ENCODE peak calls at places on chromosomes 1 and 21, in five cellular contexts. One of them, this sample, is unnamed.

GRCh38 chr1:223041481-223041880 is 101.6 kb downstream of the TLR5 start:
- DNase-seq in A549: no peak
- DNase-seq in nephron progenitor cell: no peak
- DNase-seq in mammary epithelial cell: no peak
- DNase-seq in neural progenitor cell: no peak
- DNase-seq in this sample: no peak

GRCh38 chr1:156657161-156657970 is 15.4 kb downstream of the BCAN start:
- DNase-seq in A549: peak; percentile 44
- DNase-seq in nephron progenitor cell: peak; percentile 88
- DNase-seq in mammary epithelial cell: peak; percentile 33
- DNase-seq in neural progenitor cell: peak; percentile 78
- DNase-seq in this sample: peak; percentile 71

GRCh38 chr1:85581802-85582686 is 1.5 kb downstream of the CCN1 start:
- DNase-seq in A549: peak; percentile 86
- DNase-seq in nephron progenitor cell: peak; percentile 33
- DNase-seq in mammary epithelial cell: peak; percentile 72
- DNase-seq in neural progenitor cell: peak; percentile 66
- DNase-seq in this sample: peak; percentile 26

GRCh38 chr21:45736705-45737484 is 93.4 kb downstream of the PCBP3 start:
- DNase-seq in A549: no peak
- DNase-seq in nephron progenitor cell: no peak
- DNase-seq in mammary epithelial cell: no peak
- DNase-seq in neural progenitor cell: no peak
- DNase-seq in this sample: no peak

GRCh38 chr1:17125756-17126237 is 6.5 kb upstream of the PADI2 start:
- DNase-seq in A549: peak; percentile 87
- DNase-seq in nephron progenitor cell: peak; percentile 98
- DNase-seq in mammary epithelial cell: peak; percentile 61
- DNase-seq in neural progenitor cell: peak; percentile 94
- DNase-seq in this sample: peak; percentile 99

GRCh38 chr1:228900099-228900965 is 165.1 kb downstream of the RHOU start:
- DNase-seq in A549: no peak
- DNase-seq in nephron progenitor cell: no peak
- DNase-seq in mammary epithelial cell: no peak
- DNase-seq in neural progenitor cell: no peak
- DNase-seq in this sample: no peak

GRCh38 chr1:193114485-193115095 is 7.2 kb upstream of the CDC73 start:
- DNase-seq in A549: no peak
- DNase-seq in nephron progenitor cell: no peak
- DNase-seq in mammary epithelial cell: no peak
- DNase-seq in neural progenitor cell: no peak
- DNase-seq in this sample: no peak

GRCh38 chr1:86823821-86824500 is 90.0 kb downstream of the SELENOF start:
- DNase-seq in A549: no peak
- DNase-seq in nephron progenitor cell: no peak
- DNase-seq in mammary epithelial cell: no peak
- DNase-seq in neural progenitor cell: no peak
- DNase-seq in this sample: no peak

GRCh38 chr1:74652711-74653131 is 20.9 kb downstream of the ERICH3 start:
- DNase-seq in A549: no peak
- DNase-seq in nephron progenitor cell: peak; percentile 11
- DNase-seq in mammary epithelial cell: peak; percentile 96
- DNase-seq in neural progenitor cell: no peak
- DNase-seq in this sample: no peak

GRCh38 chr1:27713869-27714513 is 11.8 kb upstream of the FAM76A start:
- DNase-seq in A549: no peak
- DNase-seq in nephron progenitor cell: no peak
- DNase-seq in mammary epithelial cell: no peak
- DNase-seq in neural progenitor cell: no peak
- DNase-seq in this sample: no peak

GRCh38 chr21:38303300-38303699 is 46.5 kb downstream of the KCNJ15 start:
- DNase-seq in A549: peak; percentile 74
- DNase-seq in nephron progenitor cell: no peak
- DNase-seq in mammary epithelial cell: peak; percentile 90
- DNase-seq in neural progenitor cell: no peak
- DNase-seq in this sample: no peak

GRCh38 chr1:8814870-8815269 is 2.6 kb downstream of the RERE start:
- DNase-seq in A549: no peak
- DNase-seq in nephron progenitor cell: no peak
- DNase-seq in mammary epithelial cell: peak; percentile 29
- DNase-seq in neural progenitor cell: peak; percentile 72
- DNase-seq in this sample: no peak

GRCh38 chr1:180131510-180131909 is 23.2 kb upstream of the QSOX1 start:
- DNase-seq in A549: peak; percentile 24
- DNase-seq in nephron progenitor cell: no peak
- DNase-seq in mammary epithelial cell: peak; percentile 52
- DNase-seq in neural progenitor cell: no peak
- DNase-seq in this sample: no peak

GRCh38 chr1:201307239-201307638 is 23.9 kb downstream of the PKP1 start:
- DNase-seq in A549: no peak
- DNase-seq in nephron progenitor cell: no peak
- DNase-seq in mammary epithelial cell: peak; percentile 77
- DNase-seq in neural progenitor cell: no peak
- DNase-seq in this sample: no peak

GRCh38 chr1:59691261-59691660 is 123.5 kb upstream of the HOOK1 start:
- DNase-seq in A549: no peak
- DNase-seq in nephron progenitor cell: peak; percentile 16
- DNase-seq in mammary epithelial cell: no peak
- DNase-seq in neural progenitor cell: peak; percentile 33
- DNase-seq in this sample: no peak

GRCh38 chr1:155186266-155186954 is 12.8 kb downstream of the TRIM46 start:
- DNase-seq in A549: no peak
- DNase-seq in nephron progenitor cell: no peak
- DNase-seq in mammary epithelial cell: no peak
- DNase-seq in neural progenitor cell: no peak
- DNase-seq in this sample: no peak

GRCh38 chr1:67534627-67535065 is 104.4 kb upstream of the SERBP1 start:
- DNase-seq in A549: no peak
- DNase-seq in nephron progenitor cell: no peak
- DNase-seq in mammary epithelial cell: no peak
- DNase-seq in neural progenitor cell: no peak
- DNase-seq in this sample: no peak

GRCh38 chr1:192118881-192119280 is 39.4 kb upstream of the RGS18 start:
- DNase-seq in A549: no peak
- DNase-seq in nephron progenitor cell: no peak
- DNase-seq in mammary epithelial cell: no peak
- DNase-seq in neural progenitor cell: no peak
- DNase-seq in this sample: no peak

GRCh38 chr1:18681423-18681835 is 50.8 kb downstream of the PAX7 start:
- DNase-seq in A549: peak; percentile 66
- DNase-seq in nephron progenitor cell: no peak
- DNase-seq in mammary epithelial cell: peak; percentile 52
- DNase-seq in neural progenitor cell: peak; percentile 86
- DNase-seq in this sample: peak; percentile 24

GRCh38 chr21:46189959-46190490 is 5.8 kb upstream of the SPATC1L start:
- DNase-seq in A549: no peak
- DNase-seq in nephron progenitor cell: no peak
- DNase-seq in mammary epithelial cell: no peak
- DNase-seq in neural progenitor cell: no peak
- DNase-seq in this sample: no peak

GRCh38 chr1:33396188-33397124 is 34.4 kb downstream of the PHC2 start:
- DNase-seq in A549: no peak
- DNase-seq in nephron progenitor cell: no peak
- DNase-seq in mammary epithelial cell: no peak
- DNase-seq in neural progenitor cell: no peak
- DNase-seq in this sample: no peak

GRCh38 chr1:8667869-8668595 is 149.4 kb downstream of the RERE start:
- DNase-seq in A549: no peak
- DNase-seq in nephron progenitor cell: no peak
- DNase-seq in mammary epithelial cell: no peak
- DNase-seq in neural progenitor cell: no peak
- DNase-seq in this sample: no peak

GRCh38 chr1:1040004-1040991 is 20.4 kb downstream of the AGRN start:
- DNase-seq in A549: peak; percentile 74
- DNase-seq in nephron progenitor cell: peak; percentile 85
- DNase-seq in mammary epithelial cell: peak; percentile 61
- DNase-seq in neural progenitor cell: peak; percentile 96
- DNase-seq in this sample: peak; percentile 58
- TF ChIP-seq CTCF in A549: no peak
- TF ChIP-seq CTCF in nephron progenitor cell: no peak
- TF ChIP-seq CTCF in mammary epithelial cell: no peak
- TF ChIP-seq CTCF in neural progenitor cell: peak; percentile 23
- TF ChIP-seq CTCF in this sample: peak; percentile 32

GRCh38 chr1:178886551-178886950 is 15.7 kb upstream of the ANGPTL1 start:
- DNase-seq in A549: no peak
- DNase-seq in nephron progenitor cell: no peak
- DNase-seq in mammary epithelial cell: no peak
- DNase-seq in neural progenitor cell: no peak
- DNase-seq in this sample: no peak

GRCh38 chr1:178881950-178882349 is 11.1 kb upstream of the ANGPTL1 start:
- DNase-seq in A549: no peak
- DNase-seq in nephron progenitor cell: no peak
- DNase-seq in mammary epithelial cell: no peak
- DNase-seq in neural progenitor cell: no peak
- DNase-seq in this sample: no peak

GRCh38 chr1:178885869-178886268 is 15.0 kb upstream of the ANGPTL1 start:
- DNase-seq in A549: no peak
- DNase-seq in nephron progenitor cell: no peak
- DNase-seq in mammary epithelial cell: no peak
- DNase-seq in neural progenitor cell: no peak
- DNase-seq in this sample: no peak
- TF ChIP-seq CTCF in A549: no peak
- TF ChIP-seq CTCF in nephron progenitor cell: no peak
- TF ChIP-seq CTCF in mammary epithelial cell: no peak
- TF ChIP-seq CTCF in neural progenitor cell: no peak
- TF ChIP-seq CTCF in this sample: no peak

DNA sequence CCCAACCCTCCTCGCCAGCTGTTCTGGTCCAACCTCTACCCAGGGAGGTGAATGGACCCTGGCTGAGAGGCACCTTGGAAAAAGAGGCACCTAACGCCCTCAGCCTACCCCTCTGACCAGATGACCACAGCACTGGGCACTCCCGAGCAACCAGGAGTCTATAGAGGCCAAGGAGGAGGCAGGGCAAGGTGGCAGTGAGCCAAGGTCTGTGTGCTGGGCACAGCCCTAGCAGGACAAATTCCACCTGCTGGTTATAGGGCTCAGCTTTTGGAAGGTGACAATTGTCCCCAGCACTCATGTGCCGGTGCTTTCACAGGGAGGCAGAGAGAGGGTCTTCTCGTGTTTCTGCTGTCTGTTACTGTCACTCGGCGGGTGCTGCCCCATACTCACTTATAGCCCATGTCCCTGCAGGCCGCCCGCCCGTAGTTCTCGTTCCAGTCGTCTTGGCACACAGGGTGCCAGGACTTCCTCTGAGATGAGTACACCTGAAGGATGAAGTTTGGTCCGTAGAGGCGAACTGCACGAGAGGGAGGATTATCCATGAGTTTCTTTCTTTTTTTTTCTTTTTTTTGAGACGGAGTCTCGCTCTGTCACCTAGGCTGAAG is 27.8 kb downstream of the TMPRSS2 start:
- DNase-seq in A549: no peak
- DNase-seq in nephron progenitor cell: no peak
- DNase-seq in mammary epithelial cell: no peak
- DNase-seq in neural progenitor cell: no peak
- DNase-seq in this sample: no peak
- TF ChIP-seq CTCF in A549: no peak
- TF ChIP-seq CTCF in nephron progenitor cell: no peak
- TF ChIP-seq CTCF in mammary epithelial cell: no peak
- TF ChIP-seq CTCF in neural progenitor cell: no peak
- TF ChIP-seq CTCF in this sample: no peak

DNA sequence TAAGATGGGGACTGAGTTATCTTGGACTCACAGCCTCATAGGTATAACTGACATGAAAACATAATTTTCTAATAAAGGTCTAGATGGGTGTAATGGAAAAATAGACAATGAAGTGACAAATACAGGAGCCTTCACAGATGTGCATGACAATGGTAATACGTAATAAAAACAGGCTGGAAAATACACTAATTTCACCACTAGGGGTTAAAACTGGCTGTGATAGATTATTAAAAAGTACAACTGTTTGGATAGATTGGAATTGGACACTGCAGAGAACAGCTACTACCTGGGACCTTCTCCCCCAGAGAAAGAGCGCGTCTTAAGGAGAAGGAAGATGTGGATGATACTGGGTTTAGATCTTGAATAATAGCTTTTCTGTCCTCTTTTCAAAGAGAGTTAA is 9.8 kb downstream of the KAZN start:
- DNase-seq in A549: no peak
- DNase-seq in nephron progenitor cell: no peak
- DNase-seq in mammary epithelial cell: no peak
- DNase-seq in neural progenitor cell: no peak
- DNase-seq in this sample: no peak
- TF ChIP-seq CTCF in A549: peak; percentile 12
- TF ChIP-seq CTCF in nephron progenitor cell: peak; percentile 11
- TF ChIP-seq CTCF in mammary epithelial cell: peak; percentile 20
- TF ChIP-seq CTCF in neural progenitor cell: peak; percentile 34
- TF ChIP-seq CTCF in this sample: peak; percentile 51

GRCh38 chr1:79220509-79220908 is 214.0 kb upstream of the ADGRL4 start:
- DNase-seq in A549: no peak
- DNase-seq in nephron progenitor cell: no peak
- DNase-seq in mammary epithelial cell: no peak
- DNase-seq in neural progenitor cell: no peak
- DNase-seq in this sample: no peak
- TF ChIP-seq CTCF in A549: no peak
- TF ChIP-seq CTCF in nephron progenitor cell: no peak
- TF ChIP-seq CTCF in mammary epithelial cell: no peak
- TF ChIP-seq CTCF in neural progenitor cell: no peak
- TF ChIP-seq CTCF in this sample: no peak

GRCh38 chr1:159924025-159924790 is 1.1 kb downstream of the TAGLN2 start:
- DNase-seq in A549: peak; percentile 92
- DNase-seq in nephron progenitor cell: peak; percentile 38
- DNase-seq in mammary epithelial cell: peak; percentile 90
- DNase-seq in neural progenitor cell: no peak
- DNase-seq in this sample: no peak
- TF ChIP-seq CTCF in A549: no peak
- TF ChIP-seq CTCF in nephron progenitor cell: no peak
- TF ChIP-seq CTCF in mammary epithelial cell: no peak
- TF ChIP-seq CTCF in neural progenitor cell: no peak
- TF ChIP-seq CTCF in this sample: no peak

This sample was measured in neural crest cell.